ENCODE peak calls at places on chromosomes 13 and 19, in nine cellular contexts. A is PC-9, D is skeletal muscle cell, G is EL, X is NCI-H1694, O is psoas muscle, V is foreskin keratinocyte, B is iPS DF 19.7, Q is left ventricle myocardium inferior. W is an unnamed sample.

GRCh38 chr13:74761794-74762193 is 627.6 kb upstream of the KLF12 start:
- DNase-seq in A (no peak), D (peak), G (peak), X (no peak), O (no peak), V (no peak), B (no peak), Q (no peak), W (no peak)

GRCh38 chr13:48437381-48437780 is 24.5 kb upstream of the LPAR6 start:
- DNase-seq in A (no peak), D (peak), G (no peak), X (no peak), O (peak), V (no peak), B (no peak), Q (peak), W (peak)

GRCh38 chr19:55451522-55452380 is 8.7 kb upstream of the SHISA7 start:
- DNase-seq in A (no peak), D (no peak), G (no peak), X (no peak), O (no peak), V (no peak), B (no peak), Q (no peak), W (no peak)

GRCh38 chr13:76293751-76294150 is 592.5 kb downstream of the KCTD12 start:
- DNase-seq in A (no peak), D (no peak), G (no peak), X (no peak), O (no peak), V (peak), B (no peak), Q (no peak), W (no peak)

GRCh38 chr19:56348289-56348877 is 33.7 kb upstream of the ZSCAN5A start:
- DNase-seq in A (no peak), D (no peak), G (peak), X (no peak), O (no peak), V (no peak), B (no peak), Q (no peak), W (no peak)

GRCh38 chr13:24875566-24875965 is 111.6 kb downstream of the RNF17 start:
- DNase-seq in A (no peak), D (no peak), G (peak), X (no peak), O (no peak), V (no peak), B (no peak), Q (no peak), W (no peak)

GRCh38 chr13:112032186-112032835 is 34.6 kb upstream of the SOX1 start:
- DNase-seq in A (no peak), D (no peak), G (no peak), X (no peak), O (no peak), V (no peak), B (no peak), Q (no peak), W (no peak)

GRCh38 chr13:49020940-49021548 is 45.3 kb downstream of the FNDC3A start:
- DNase-seq in A (no peak), D (no peak), G (peak), X (no peak), O (no peak), V (peak), B (no peak), Q (no peak), W (no peak)

GRCh38 chr13:40559915-40560314 is 106.5 kb downstream of the FOXO1 start:
- DNase-seq in A (no peak), D (no peak), G (no peak), X (no peak), O (no peak), V (no peak), B (no peak), Q (no peak), W (no peak)

GRCh38 chr19:16576690-16577530 is 4.7 kb upstream of the SLC35E1 start:
- DNase-seq in A (no peak), D (no peak), G (no peak), X (no peak), O (no peak), V (no peak), B (no peak), Q (no peak), W (no peak)

GRCh38 chr19:46975011-46975917 is 44.4 kb upstream of the NPAS1 start:
- DNase-seq in A (no peak), D (no peak), G (peak), X (no peak), O (no peak), V (no peak), B (no peak), Q (no peak), W (no peak)

GRCh38 chr13:98923641-98924397 is 54.0 kb downstream of the DOCK9 start:
- DNase-seq in A (no peak), D (no peak), G (no peak), X (no peak), O (no peak), V (no peak), B (no peak), Q (no peak), W (no peak)

GRCh38 chr19:2796659-2797266 is 11.5 kb downstream of the THOP1 start:
- DNase-seq in A (no peak), D (no peak), G (no peak), X (no peak), O (no peak), V (no peak), B (no peak), Q (peak), W (peak)

GRCh38 chr19:29003641-29004409 is 209.1 kb downstream of the UQCRFS1 start:
- DNase-seq in A (no peak), D (no peak), G (no peak), X (no peak), O (no peak), V (no peak), B (no peak), Q (no peak), W (no peak)

GRCh38 chr13:51168623-51169022 is 53.6 kb upstream of the FAM124A start:
- DNase-seq in A (no peak), D (no peak), G (no peak), X (no peak), O (no peak), V (no peak), B (no peak), Q (no peak), W (no peak)

GRCh38 chr13:52345048-52345447 is 60.9 kb downstream of the THSD1 start:
- DNase-seq in A (no peak), D (peak), G (peak), X (no peak), O (no peak), V (peak), B (no peak), Q (no peak), W (no peak)

GRCh38 chr19:4678881-4679379 is 8.8 kb upstream of the MYDGF start:
- DNase-seq in A (no peak), D (no peak), G (no peak), X (no peak), O (peak), V (no peak), B (peak), Q (no peak), W (no peak)

GRCh38 chr19:10553943-10554381 is 10.3 kb downstream of the ATG4D start:
- DNase-seq in A (no peak), D (no peak), G (no peak), X (no peak), O (peak), V (peak), B (no peak), Q (no peak), W (peak)

GRCh38 chr19:35734273-35734672 is 8.0 kb downstream of the IGFLR1 start:
- DNase-seq in A (no peak), D (no peak), G (no peak), X (no peak), O (no peak), V (no peak), B (no peak), Q (no peak), W (no peak)

GRCh38 chr19:41694831-41695635 is 7.0 kb upstream of the CEACAM7 start:
- DNase-seq in A (no peak), D (no peak), G (no peak), X (no peak), O (no peak), V (no peak), B (no peak), Q (no peak), W (no peak)

GRCh38 chr19:39296055-39296645 is at the start of gene IFNL1:
- DNase-seq in A (peak), D (no peak), G (no peak), X (no peak), O (no peak), V (no peak), B (no peak), Q (no peak), W (no peak)

GRCh38 chr13:46575843-46576242 is 22.9 kb downstream of the LRCH1 start:
- DNase-seq in A (no peak), D (no peak), G (peak), X (no peak), O (no peak), V (peak), B (no peak), Q (no peak), W (no peak)

GRCh38 chr13:49584771-49585182 is 581 bp downstream of the RCBTB1 start:
- DNase-seq in A (no peak), D (no peak), G (peak), X (no peak), O (no peak), V (no peak), B (no peak), Q (no peak), W (no peak)

GRCh38 chr13:40170091-40170490 is 496.4 kb downstream of the FOXO1 start:
- DNase-seq in A (no peak), D (no peak), G (no peak), X (no peak), O (no peak), V (no peak), B (no peak), Q (no peak), W (no peak)